ENCODE peak calls at places on chromosomes 4 and X, in ten cellular contexts. One of them, this sample, is unnamed.

GRCh38 chrX:51614353-51614752 is 4.4 kb downstream of the CENPVL3 start:
- DNase-seq in fibroblast of the aortic adventitia: peak; percentile 70
- DNase-seq in fibroblast of mammary gland: peak; percentile 66
- DNase-seq in AG04450: peak; percentile 4
- DNase-seq in cardiac muscle cell: peak; percentile 59
- DNase-seq in HCT116: peak; percentile 6
- DNase-seq in H1: peak; percentile 42
- DNase-seq in MCF 10A: peak; percentile 49
- DNase-seq in MM.1S: peak; percentile 39
- DNase-seq in endodermal cell: peak; percentile 50
- DNase-seq in this sample: peak; percentile 47

GRCh38 chr4:159232465-159233106 is 129.7 kb downstream of the RAPGEF2 start:
- DNase-seq in fibroblast of the aortic adventitia: no peak
- DNase-seq in fibroblast of mammary gland: no peak
- DNase-seq in AG04450: no peak
- DNase-seq in cardiac muscle cell: no peak
- DNase-seq in HCT116: no peak
- DNase-seq in H1: no peak
- DNase-seq in MCF 10A: no peak
- DNase-seq in MM.1S: no peak
- DNase-seq in endodermal cell: no peak
- DNase-seq in this sample: no peak

GRCh38 chrX:136779346-136779781 is 1.4 kb downstream of the ARHGEF6 start:
- DNase-seq in fibroblast of the aortic adventitia: no peak
- DNase-seq in fibroblast of mammary gland: no peak
- DNase-seq in AG04450: no peak
- DNase-seq in cardiac muscle cell: no peak
- DNase-seq in HCT116: no peak
- DNase-seq in H1: no peak
- DNase-seq in MCF 10A: no peak
- DNase-seq in MM.1S: peak; percentile 32
- DNase-seq in endodermal cell: no peak
- DNase-seq in this sample: no peak

GRCh38 chr4:187606581-187606980 is 389.0 kb upstream of the ZFP42 start:
- DNase-seq in fibroblast of the aortic adventitia: peak; percentile 14
- DNase-seq in fibroblast of mammary gland: peak; percentile 73
- DNase-seq in AG04450: no peak
- DNase-seq in cardiac muscle cell: peak; percentile 70
- DNase-seq in HCT116: peak; percentile 54
- DNase-seq in H1: peak; percentile 56
- DNase-seq in MCF 10A: peak; percentile 71
- DNase-seq in MM.1S: peak; percentile 46
- DNase-seq in endodermal cell: peak; percentile 76
- DNase-seq in this sample: peak; percentile 56

GRCh38 chrX:44082829-44083228 is 109.6 kb upstream of the NDP start:
- DNase-seq in fibroblast of the aortic adventitia: no peak
- DNase-seq in fibroblast of mammary gland: no peak
- DNase-seq in AG04450: no peak
- DNase-seq in cardiac muscle cell: no peak
- DNase-seq in HCT116: no peak
- DNase-seq in H1: no peak
- DNase-seq in MCF 10A: no peak
- DNase-seq in MM.1S: no peak
- DNase-seq in endodermal cell: no peak
- DNase-seq in this sample: no peak

GRCh38 chr4:14790487-14790886 is 211.8 kb upstream of the CPEB2 start:
- DNase-seq in fibroblast of the aortic adventitia: no peak
- DNase-seq in fibroblast of mammary gland: no peak
- DNase-seq in AG04450: no peak
- DNase-seq in cardiac muscle cell: no peak
- DNase-seq in HCT116: no peak
- DNase-seq in H1: no peak
- DNase-seq in MCF 10A: no peak
- DNase-seq in MM.1S: no peak
- DNase-seq in endodermal cell: no peak
- DNase-seq in this sample: no peak

GRCh38 chr4:119106036-119107000 is 29.3 kb upstream of the MYOZ2 start:
- DNase-seq in fibroblast of the aortic adventitia: no peak
- DNase-seq in fibroblast of mammary gland: peak; percentile 32
- DNase-seq in AG04450: no peak
- DNase-seq in cardiac muscle cell: no peak
- DNase-seq in HCT116: no peak
- DNase-seq in H1: no peak
- DNase-seq in MCF 10A: peak; percentile 39
- DNase-seq in MM.1S: no peak
- DNase-seq in endodermal cell: no peak
- DNase-seq in this sample: no peak

GRCh38 chr4:73599182-73599581 is 21.1 kb downstream of the RASSF6 start:
- DNase-seq in fibroblast of the aortic adventitia: peak; percentile 74
- DNase-seq in fibroblast of mammary gland: peak; percentile 82
- DNase-seq in AG04450: peak; percentile 71
- DNase-seq in cardiac muscle cell: no peak
- DNase-seq in HCT116: peak; percentile 38
- DNase-seq in H1: peak; percentile 52
- DNase-seq in MCF 10A: peak; percentile 87
- DNase-seq in MM.1S: peak; percentile 56
- DNase-seq in endodermal cell: peak; percentile 90
- DNase-seq in this sample: no peak

GRCh38 chr4:186772936-186773335 is 49.3 kb upstream of the FAT1 start:
- DNase-seq in fibroblast of the aortic adventitia: no peak
- DNase-seq in fibroblast of mammary gland: no peak
- DNase-seq in AG04450: peak; percentile 44
- DNase-seq in cardiac muscle cell: no peak
- DNase-seq in HCT116: no peak
- DNase-seq in H1: no peak
- DNase-seq in MCF 10A: peak; percentile 11
- DNase-seq in MM.1S: no peak
- DNase-seq in endodermal cell: no peak
- DNase-seq in this sample: no peak

GRCh38 chr4:152424980-152425379 is 110.9 kb downstream of the FBXW7 start:
- DNase-seq in fibroblast of the aortic adventitia: no peak
- DNase-seq in fibroblast of mammary gland: peak; percentile 4
- DNase-seq in AG04450: no peak
- DNase-seq in cardiac muscle cell: no peak
- DNase-seq in HCT116: no peak
- DNase-seq in H1: no peak
- DNase-seq in MCF 10A: peak; percentile 61
- DNase-seq in MM.1S: no peak
- DNase-seq in endodermal cell: no peak
- DNase-seq in this sample: no peak

GRCh38 chr4:113686950-113687718 is 74.4 kb downstream of the CAMK2D start:
- DNase-seq in fibroblast of the aortic adventitia: peak; percentile 83
- DNase-seq in fibroblast of mammary gland: peak; percentile 73
- DNase-seq in AG04450: no peak
- DNase-seq in cardiac muscle cell: no peak
- DNase-seq in HCT116: no peak
- DNase-seq in H1: no peak
- DNase-seq in MCF 10A: no peak
- DNase-seq in MM.1S: no peak
- DNase-seq in endodermal cell: no peak
- DNase-seq in this sample: no peak

GRCh38 chrX:11739796-11740195 is 18.2 kb upstream of the MSL3 start:
- DNase-seq in fibroblast of the aortic adventitia: no peak
- DNase-seq in fibroblast of mammary gland: no peak
- DNase-seq in AG04450: no peak
- DNase-seq in cardiac muscle cell: no peak
- DNase-seq in HCT116: no peak
- DNase-seq in H1: no peak
- DNase-seq in MCF 10A: no peak
- DNase-seq in MM.1S: no peak
- DNase-seq in endodermal cell: no peak
- DNase-seq in this sample: no peak

GRCh38 chr4:41009411-41009810 is 204.9 kb downstream of the APBB2 start:
- DNase-seq in fibroblast of the aortic adventitia: peak; percentile 75
- DNase-seq in fibroblast of mammary gland: peak; percentile 84
- DNase-seq in AG04450: no peak
- DNase-seq in cardiac muscle cell: no peak
- DNase-seq in HCT116: no peak
- DNase-seq in H1: no peak
- DNase-seq in MCF 10A: peak; percentile 65
- DNase-seq in MM.1S: no peak
- DNase-seq in endodermal cell: no peak
- DNase-seq in this sample: no peak

GRCh38 chrX:134896194-134896593 is 94.6 kb upstream of the SMIM10 start:
- DNase-seq in fibroblast of the aortic adventitia: no peak
- DNase-seq in fibroblast of mammary gland: no peak
- DNase-seq in AG04450: no peak
- DNase-seq in cardiac muscle cell: no peak
- DNase-seq in HCT116: no peak
- DNase-seq in H1: no peak
- DNase-seq in MCF 10A: no peak
- DNase-seq in MM.1S: no peak
- DNase-seq in endodermal cell: no peak
- DNase-seq in this sample: no peak
- TF ChIP-seq CTCF in fibroblast of the aortic adventitia: no peak
- TF ChIP-seq CTCF in fibroblast of mammary gland: no peak
- TF ChIP-seq CTCF in AG04450: no peak
- TF ChIP-seq CTCF in cardiac muscle cell: no peak
- TF ChIP-seq CTCF in HCT116: no peak
- TF ChIP-seq CTCF in H1: no peak
- TF ChIP-seq CTCF in MCF 10A: no peak
- TF ChIP-seq CTCF in MM.1S: no peak
- TF ChIP-seq CTCF in endodermal cell: no peak
- TF ChIP-seq CTCF in this sample: no peak

GRCh38 chrX:56279869-56280268 is 47.7 kb downstream of the KLF8 start:
- DNase-seq in fibroblast of the aortic adventitia: no peak
- DNase-seq in fibroblast of mammary gland: no peak
- DNase-seq in AG04450: no peak
- DNase-seq in cardiac muscle cell: no peak
- DNase-seq in HCT116: no peak
- DNase-seq in H1: no peak
- DNase-seq in MCF 10A: no peak
- DNase-seq in MM.1S: no peak
- DNase-seq in endodermal cell: no peak
- DNase-seq in this sample: no peak

GRCh38 chrX:56284269-56284668 is 52.1 kb downstream of the KLF8 start:
- DNase-seq in fibroblast of the aortic adventitia: no peak
- DNase-seq in fibroblast of mammary gland: no peak
- DNase-seq in AG04450: no peak
- DNase-seq in cardiac muscle cell: no peak
- DNase-seq in HCT116: no peak
- DNase-seq in H1: no peak
- DNase-seq in MCF 10A: no peak
- DNase-seq in MM.1S: peak; percentile 77
- DNase-seq in endodermal cell: no peak
- DNase-seq in this sample: no peak

GRCh38 chrX:56281789-56282188 is 49.6 kb downstream of the KLF8 start:
- DNase-seq in fibroblast of the aortic adventitia: peak; percentile 38
- DNase-seq in fibroblast of mammary gland: peak; percentile 23
- DNase-seq in AG04450: no peak
- DNase-seq in cardiac muscle cell: peak; percentile 2
- DNase-seq in HCT116: peak; percentile 3
- DNase-seq in H1: no peak
- DNase-seq in MCF 10A: peak; percentile 33
- DNase-seq in MM.1S: peak; percentile 68
- DNase-seq in endodermal cell: no peak
- DNase-seq in this sample: no peak
- TF ChIP-seq CTCF in fibroblast of the aortic adventitia: peak; percentile 22
- TF ChIP-seq CTCF in fibroblast of mammary gland: peak; percentile 16
- TF ChIP-seq CTCF in AG04450: peak; percentile 23
- TF ChIP-seq CTCF in cardiac muscle cell: peak; percentile 17
- TF ChIP-seq CTCF in HCT116: peak; percentile 7
- TF ChIP-seq CTCF in H1: no peak
- TF ChIP-seq CTCF in MCF 10A: peak; percentile 34
- TF ChIP-seq CTCF in MM.1S: peak; percentile 52
- TF ChIP-seq CTCF in endodermal cell: peak; percentile 25
- TF ChIP-seq CTCF in this sample: peak; percentile 30

GRCh38 chr4:141473952-141474351 is 162.4 kb upstream of the IL15 start:
- DNase-seq in fibroblast of the aortic adventitia: peak; percentile 30
- DNase-seq in fibroblast of mammary gland: peak; percentile 80
- DNase-seq in AG04450: no peak
- DNase-seq in cardiac muscle cell: no peak
- DNase-seq in HCT116: no peak
- DNase-seq in H1: no peak
- DNase-seq in MCF 10A: no peak
- DNase-seq in MM.1S: no peak
- DNase-seq in endodermal cell: no peak
- DNase-seq in this sample: no peak

GRCh38 chr4:141465151-141465550 is 171.2 kb upstream of the IL15 start:
- DNase-seq in fibroblast of the aortic adventitia: no peak
- DNase-seq in fibroblast of mammary gland: no peak
- DNase-seq in AG04450: no peak
- DNase-seq in cardiac muscle cell: no peak
- DNase-seq in HCT116: no peak
- DNase-seq in H1: no peak
- DNase-seq in MCF 10A: no peak
- DNase-seq in MM.1S: no peak
- DNase-seq in endodermal cell: no peak
- DNase-seq in this sample: no peak

GRCh38 chr4:141473026-141473540 is 163.3 kb upstream of the IL15 start:
- DNase-seq in fibroblast of the aortic adventitia: peak; percentile 30
- DNase-seq in fibroblast of mammary gland: no peak
- DNase-seq in AG04450: no peak
- DNase-seq in cardiac muscle cell: no peak
- DNase-seq in HCT116: no peak
- DNase-seq in H1: no peak
- DNase-seq in MCF 10A: no peak
- DNase-seq in MM.1S: no peak
- DNase-seq in endodermal cell: no peak
- DNase-seq in this sample: no peak

GRCh38 chr4:141467225-141467624 is 169.2 kb upstream of the IL15 start:
- DNase-seq in fibroblast of the aortic adventitia: no peak
- DNase-seq in fibroblast of mammary gland: no peak
- DNase-seq in AG04450: no peak
- DNase-seq in cardiac muscle cell: no peak
- DNase-seq in HCT116: no peak
- DNase-seq in H1: no peak
- DNase-seq in MCF 10A: no peak
- DNase-seq in MM.1S: no peak
- DNase-seq in endodermal cell: no peak
- DNase-seq in this sample: no peak

GRCh38 chr4:141469392-141469791 is 167.0 kb upstream of the IL15 start:
- DNase-seq in fibroblast of the aortic adventitia: peak; percentile 14
- DNase-seq in fibroblast of mammary gland: no peak
- DNase-seq in AG04450: no peak
- DNase-seq in cardiac muscle cell: no peak
- DNase-seq in HCT116: no peak
- DNase-seq in H1: no peak
- DNase-seq in MCF 10A: no peak
- DNase-seq in MM.1S: no peak
- DNase-seq in endodermal cell: no peak
- DNase-seq in this sample: no peak
- TF ChIP-seq CTCF in fibroblast of the aortic adventitia: no peak
- TF ChIP-seq CTCF in fibroblast of mammary gland: no peak
- TF ChIP-seq CTCF in AG04450: no peak
- TF ChIP-seq CTCF in cardiac muscle cell: no peak
- TF ChIP-seq CTCF in HCT116: no peak
- TF ChIP-seq CTCF in H1: no peak
- TF ChIP-seq CTCF in MCF 10A: no peak
- TF ChIP-seq CTCF in MM.1S: no peak
- TF ChIP-seq CTCF in endodermal cell: no peak
- TF ChIP-seq CTCF in this sample: no peak

DNA sequence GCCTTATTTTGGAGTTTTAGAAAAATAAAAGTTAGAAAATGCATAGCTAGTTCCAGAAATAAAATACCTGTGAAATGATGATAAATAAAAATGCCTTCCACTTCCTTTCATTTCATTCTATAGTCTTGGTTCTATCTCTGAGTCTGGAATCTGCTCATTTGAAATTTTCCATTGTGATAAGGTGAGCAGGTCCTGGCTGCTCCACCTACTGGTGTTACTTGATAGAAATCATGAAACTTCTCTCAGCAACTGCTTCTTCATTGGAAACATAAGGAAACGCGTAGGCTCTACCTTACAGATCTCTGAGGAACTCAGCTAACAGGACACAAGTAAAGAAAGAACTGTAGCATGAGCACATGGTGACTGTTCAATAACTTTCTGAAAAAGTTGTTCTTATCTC is 141.8 kb downstream of the DCHS2 start:
- DNase-seq in fibroblast of the aortic adventitia: peak; percentile 7
- DNase-seq in fibroblast of mammary gland: no peak
- DNase-seq in AG04450: no peak
- DNase-seq in cardiac muscle cell: peak; percentile 49
- DNase-seq in HCT116: peak; percentile 13
- DNase-seq in H1: no peak
- DNase-seq in MCF 10A: peak; percentile 33
- DNase-seq in MM.1S: peak; percentile 18
- DNase-seq in endodermal cell: no peak
- DNase-seq in this sample: no peak
- TF ChIP-seq CTCF in fibroblast of the aortic adventitia: peak; percentile 29
- TF ChIP-seq CTCF in fibroblast of mammary gland: peak; percentile 57
- TF ChIP-seq CTCF in AG04450: peak; percentile 39
- TF ChIP-seq CTCF in cardiac muscle cell: peak; percentile 12
- TF ChIP-seq CTCF in HCT116: peak; percentile 50
- TF ChIP-seq CTCF in H1: peak; percentile 49
- TF ChIP-seq CTCF in MCF 10A: peak; percentile 51
- TF ChIP-seq CTCF in MM.1S: peak; percentile 41
- TF ChIP-seq CTCF in endodermal cell: peak; percentile 76
- TF ChIP-seq CTCF in this sample: peak; percentile 45

This sample was measured in GM13977.